ENCODE peak calls at places on chromosomes 2 and 18, in six cellular contexts. P, F, H, T, C and B are unnamed samples. For H3K27me3, the result is how much of the 10 kb centered on the place peaks cover.

GRCh38 chr2:145842002-145842401 is 1322.1 kb upstream of the ZEB2 start:
- DNase-seq in P (no peak), F (no peak), H (no peak), T (peak), C (no peak), B (no peak)

GRCh38 chr2:111622859-111623258 is 261.1 kb downstream of the ANAPC1 start:
- DNase-seq in P (no peak), F (no peak), H (no peak), T (peak), C (peak), B (no peak)

GRCh38 chr2:46332686-46333281 is 35.6 kb downstream of the EPAS1 start:
- DNase-seq in P (no peak), F (no peak), H (no peak), T (peak), C (peak), B (no peak)

GRCh38 chr2:145431181-145431951 is 911.4 kb upstream of the ZEB2 start:
- DNase-seq in P (no peak), F (no peak), H (no peak), T (no peak), C (peak), B (peak)

GRCh38 chr18:63290456-63291200 is 28.9 kb downstream of the BCL2 start:
- DNase-seq in P (no peak), F (no peak), H (no peak), T (no peak), C (no peak), B (no peak)

GRCh38 chr18:65754121-65754520 is 3.3 kb downstream of the CDH7 start:
- DNase-seq in P (no peak), F (no peak), H (no peak), T (no peak), C (peak), B (peak)

GRCh38 chr2:217827430-217828201 is 175.2 kb downstream of the TNS1 start:
- DNase-seq in P (no peak), F (no peak), H (no peak), T (no peak), C (no peak), B (no peak)

GRCh38 chr18:11946756-11947155 is 34.6 kb upstream of the IMPA2 start:
- DNase-seq in P (no peak), F (no peak), H (no peak), T (peak), C (peak), B (no peak)

GRCh38 chr2:142989276-142990204 is 112.1 kb downstream of the KYNU start:
- DNase-seq in P (peak), F (no peak), H (no peak), T (peak), C (peak), B (no peak)

GRCh38 chr2:218398437-218399390 is 954 bp upstream of the CTDSP1 start:
- DNase-seq in P (peak), F (no peak), H (peak), T (peak), C (peak), B (no peak)

GRCh38 chr2:170087394-170087793 is 90.6 kb upstream of the MYO3B start:
- DNase-seq in P (no peak), F (no peak), H (no peak), T (no peak), C (no peak), B (no peak)

GRCh38 chr2:71945133-71945959 is 202.3 kb downstream of the CYP26B1 start:
- DNase-seq in P (no peak), F (no peak), H (no peak), T (no peak), C (no peak), B (no peak)

GRCh38 chr2:84486436-84487115 is 27.5 kb upstream of the SUCLG1 start:
- DNase-seq in P (no peak), F (no peak), H (no peak), T (no peak), C (peak), B (peak)

GRCh38 chr18:48797841-48798255 is 152.9 kb downstream of the SMAD7 start:
- DNase-seq in P (no peak), F (peak), H (no peak), T (no peak), C (no peak), B (no peak)

GRCh38 chr2:128664499-128664971 is 345.9 kb upstream of the HS6ST1 start:
- DNase-seq in P (no peak), F (no peak), H (no peak), T (no peak), C (no peak), B (no peak)

GRCh38 chr2:43174368-43175186 is 51.8 kb downstream of the ZFP36L2 start:
- DNase-seq in P (peak), F (no peak), H (peak), T (no peak), C (no peak), B (no peak)

GRCh38 chr2:1546023-1546591 is 132.8 kb downstream of the TPO start:
- DNase-seq in P (no peak), F (peak), H (no peak), T (peak), C (peak), B (no peak)

DNA sequence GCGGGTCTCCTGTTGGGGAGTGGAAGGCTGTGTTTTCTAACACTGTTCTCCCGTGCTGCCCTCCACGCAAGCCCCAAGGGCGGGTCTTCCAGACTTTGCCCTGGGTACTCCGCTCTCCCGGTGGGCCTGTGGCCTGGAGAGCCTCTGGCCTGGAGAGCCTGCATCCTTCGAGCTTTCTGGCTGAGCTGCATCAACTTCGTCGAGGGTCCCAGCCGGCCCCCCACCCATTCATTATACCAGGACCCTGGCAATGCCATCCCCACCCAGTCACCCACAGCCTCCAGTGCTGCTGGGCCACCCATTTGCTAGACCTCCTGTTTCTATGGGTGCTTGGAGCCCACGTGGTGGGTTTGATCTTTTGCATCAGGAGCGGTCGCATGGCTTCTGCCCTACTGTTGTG is 102.2 kb downstream of the PTGR3 start:
- DNase-seq in P (no peak), F (no peak), H (no peak), T (no peak), C (no peak), B (no peak)
- TF ChIP-seq CTCF in P (no peak), F (no peak), H (no peak), T (no peak), C (no peak), B (no peak)

DNA sequence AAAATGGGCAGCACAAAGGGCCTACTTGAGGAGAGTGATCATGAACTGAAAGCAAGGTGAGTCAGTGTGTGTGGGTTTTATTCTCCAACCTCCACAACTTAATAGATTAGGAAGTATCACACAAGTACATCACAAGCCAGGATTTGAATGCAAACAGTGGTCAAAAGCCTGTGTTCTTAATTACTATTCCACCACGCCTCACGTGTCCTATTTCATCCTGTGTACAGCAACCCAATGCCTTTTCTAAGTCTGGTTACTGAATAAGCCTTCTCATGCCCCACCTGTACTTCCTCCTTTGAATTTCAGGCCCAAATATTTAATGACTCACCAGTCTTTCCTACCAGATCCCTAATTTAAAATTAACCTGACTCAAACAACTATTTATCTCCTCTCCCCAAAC is 755.7 kb upstream of the SLC8A1 start:
- DNase-seq in P (no peak), F (no peak), H (no peak), T (no peak), C (peak), B (peak)
- H3K27me3 ChIP-seq in P (under half), F (under half), H (under half), T (under half), C (under half), B (under half)

GRCh38 chr2:204268971-204269370 is 276.3 kb upstream of the PARD3B start:
- DNase-seq in P (no peak), F (no peak), H (no peak), T (no peak), C (no peak), B (no peak)

GRCh38 chr2:204272089-204272488 is 273.2 kb upstream of the PARD3B start:
- DNase-seq in P (no peak), F (no peak), H (no peak), T (no peak), C (no peak), B (no peak)

GRCh38 chr2:204265701-204266310 is 279.5 kb upstream of the PARD3B start:
- DNase-seq in P (no peak), F (peak), H (no peak), T (no peak), C (no peak), B (no peak)

GRCh38 chr2:204264746-204265145 is 280.5 kb upstream of the PARD3B start:
- DNase-seq in P (no peak), F (no peak), H (no peak), T (no peak), C (no peak), B (no peak)

DNA sequence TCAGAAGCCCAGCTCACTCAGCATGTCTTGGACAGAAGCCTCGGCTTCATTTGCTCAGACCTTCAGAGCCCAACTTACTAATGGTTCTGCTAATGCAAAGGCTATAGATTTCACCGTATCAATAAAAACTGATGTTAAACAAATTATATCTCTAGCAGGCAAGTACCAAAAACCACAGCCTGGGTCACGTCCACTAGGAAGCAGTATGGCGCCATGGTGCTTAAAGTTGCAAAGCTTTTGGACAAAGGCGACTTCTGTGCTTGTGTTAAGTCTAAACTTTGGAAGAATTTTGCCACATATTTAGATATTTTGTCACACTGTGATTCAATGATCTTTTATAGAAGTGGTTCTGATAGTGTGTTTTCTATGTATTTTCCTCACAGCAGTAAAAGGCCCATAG is 276.8 kb upstream of the PARD3B start:
- DNase-seq in P (no peak), F (no peak), H (no peak), T (no peak), C (no peak), B (no peak)
- TF ChIP-seq CTCF in P (no peak), F (no peak), H (no peak), T (no peak), C (peak), B (no peak)

DNA sequence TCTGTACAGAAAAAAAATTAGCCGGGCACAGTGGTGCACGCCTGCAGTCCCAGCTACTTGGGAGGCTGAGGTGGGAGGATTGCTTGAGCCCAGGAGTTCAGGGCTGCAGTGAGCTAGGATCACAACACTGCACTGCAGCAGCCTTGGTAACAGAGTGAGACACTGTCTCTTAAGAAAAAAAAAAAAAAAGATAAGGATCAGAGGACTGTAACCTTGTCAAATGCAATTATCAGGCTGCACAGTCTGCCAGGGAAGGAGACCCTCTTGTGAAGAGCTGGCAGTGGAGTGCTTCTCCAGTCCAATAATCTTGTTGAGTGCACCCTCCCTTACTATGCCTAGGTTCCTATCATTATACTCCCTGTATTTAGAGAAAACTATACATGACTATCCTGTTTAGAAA is 330.7 kb downstream of the PDE11A start:
- DNase-seq in P (no peak), F (no peak), H (no peak), T (no peak), C (no peak), B (no peak)
- H3K27me3 ChIP-seq in P (under half), F (under half), H (under half), T (under half), C (half or more), B (under half)